ENCODE peak calls at places on chromosomes 13 and 19, in seven cellular contexts. P, D, I, G, L, O and B are unnamed samples.

GRCh38 chr19:55688422-55689218 is 13.6 kb downstream of the EPN1 start:
- DNase-seq in P (no peak), D (no peak), I (no peak), G (no peak), L (no peak), O (no peak), B (no peak)

GRCh38 chr13:103157434-103158145 is 91.4 kb upstream of the SLC10A2 start:
- DNase-seq in P (no peak), D (no peak), I (no peak), G (no peak), L (no peak), O (no peak), B (no peak)

GRCh38 chr19:3514930-3515329 is 8.8 kb downstream of the FZR1 start:
- DNase-seq in P (no peak), D (no peak), I (no peak), G (no peak), L (no peak), O (no peak), B (no peak)

GRCh38 chr13:102386461-102386860 is 15.4 kb downstream of the FGF14 start:
- DNase-seq in P (no peak), D (no peak), I (no peak), G (no peak), L (no peak), O (no peak), B (no peak)

GRCh38 chr13:20457670-20458069 is 68.0 kb downstream of the CRYL1 start:
- DNase-seq in P (no peak), D (no peak), I (no peak), G (no peak), L (no peak), O (no peak), B (no peak)

GRCh38 chr13:49436890-49437289 is 7.0 kb downstream of the CAB39L start:
- DNase-seq in P (no peak), D (no peak), I (peak), G (no peak), L (peak), O (no peak), B (no peak)

GRCh38 chr19:18967358-18968146 is 26.5 kb upstream of the HOMER3 start:
- DNase-seq in P (no peak), D (peak), I (peak), G (no peak), L (peak), O (peak), B (no peak)

GRCh38 chr13:73224708-73225107 is 165.9 kb downstream of the KLF5 start:
- DNase-seq in P (no peak), D (no peak), I (peak), G (no peak), L (no peak), O (no peak), B (no peak)

GRCh38 chr13:74063533-74064100 is 70.6 kb downstream of the KLF12 start:
- DNase-seq in P (no peak), D (no peak), I (no peak), G (no peak), L (no peak), O (no peak), B (no peak)

GRCh38 chr13:110856941-110857835 is 57.7 kb downstream of the ANKRD10 start:
- DNase-seq in P (no peak), D (no peak), I (no peak), G (no peak), L (no peak), O (no peak), B (no peak)

GRCh38 chr19:30908262-30908771 is 440.9 kb downstream of the TSHZ3 start:
- DNase-seq in P (no peak), D (no peak), I (no peak), G (no peak), L (no peak), O (no peak), B (no peak)

GRCh38 chr13:97288486-97288900 is 66.4 kb downstream of the MBNL2 start:
- DNase-seq in P (no peak), D (no peak), I (no peak), G (no peak), L (no peak), O (no peak), B (no peak)

GRCh38 chr13:20141238-20142018 is 19.4 kb downstream of the GJA3 start:
- DNase-seq in P (no peak), D (no peak), I (no peak), G (no peak), L (no peak), O (no peak), B (no peak)

GRCh38 chr13:73451120-73452029 is 392.6 kb downstream of the KLF5 start:
- DNase-seq in P (no peak), D (no peak), I (peak), G (no peak), L (no peak), O (no peak), B (no peak)